ENCODE peak calls at places on chromosomes 11 and 22, in seven cellular contexts. O is kidney epithelial cell, Z is heart left ventricle, M is mammary epithelial cell, C is ovary, T is upper lobe of right lung, H is PC-3. X is an unnamed sample.

GRCh38 chr11:126430581-126431320 is 75.3 kb downstream of the ST3GAL4 start:
- DNase-seq in O (no peak), M (no peak), Z (no peak), C (no peak), T (no peak), H (peak), X (no peak)

GRCh38 chr22:19877626-19878339 is 23.1 kb upstream of the GNB1L start:
- DNase-seq in T (peak), C (peak), O (no peak), H (no peak), Z (no peak), M (no peak), X (no peak)

GRCh38 chr11:73399159-73400090 is 23.2 kb downstream of the RELT start:
- DNase-seq in M (no peak), Z (peak), H (no peak), T (peak), C (no peak), O (no peak), X (no peak)

GRCh38 chr11:13038366-13038765 is 29.2 kb downstream of the RASSF10 start:
- DNase-seq in H (peak), O (no peak), M (peak), C (no peak), Z (no peak), T (no peak), X (no peak)

GRCh38 chr11:68455485-68455884 is 5.1 kb upstream of the PPP6R3 start:
- DNase-seq in H (no peak), T (peak), O (no peak), C (no peak), M (no peak), Z (no peak), X (no peak)

GRCh38 chr22:40434745-40435144 is 64.4 kb downstream of the SGSM3 start:
- DNase-seq in Z (no peak), H (no peak), O (no peak), M (no peak), T (no peak), C (no peak), X (no peak)

GRCh38 chr11:64757549-64758329 is 2.0 kb downstream of the PYGM start:
- DNase-seq in Z (peak), M (no peak), C (no peak), T (peak), O (no peak), H (no peak), X (no peak)

GRCh38 chr11:59865031-59865430 is 1.3 kb downstream of the TCN1 start:
- DNase-seq in M (peak), Z (no peak), H (peak), O (peak), T (no peak), C (no peak), X (peak)

GRCh38 chr11:120134931-120135228 is 3.0 kb downstream of the TRIM29 start:
- DNase-seq in Z (no peak), O (no peak), T (peak), M (no peak), C (no peak), H (no peak), X (no peak)

GRCh38 chr11:103648670-103649400 is 387.6 kb upstream of the DDI1 start:
- DNase-seq in H (no peak), C (no peak), M (peak), O (no peak), T (no peak), Z (no peak), X (no peak)

GRCh38 chr11:40166892-40167291 is 1292.6 kb downstream of the LRRC4C start:
- DNase-seq in M (no peak), O (no peak), C (no peak), Z (no peak), T (no peak), H (peak), X (no peak)

GRCh38 chr22:30930228-30930627 is 38.3 kb downstream of the MORC2 start:
- DNase-seq in O (no peak), Z (no peak), M (no peak), T (no peak), H (no peak), C (no peak), X (no peak)

GRCh38 chr11:100562102-100562501 is 125.0 kb upstream of the ARHGAP42 start:
- DNase-seq in Z (no peak), M (peak), O (peak), T (no peak), C (no peak), H (peak), X (peak)

GRCh38 chr22:21641417-21641794 is 696 bp upstream of the SDF2L1 start:
- DNase-seq in M (peak), C (no peak), T (peak), H (peak), O (no peak), Z (peak), X (no peak)

GRCh38 chr11:121479355-121479754 is 26.6 kb upstream of the SORL1-AS1 start:
- DNase-seq in H (no peak), O (no peak), C (no peak), Z (no peak), M (no peak), T (no peak), X (no peak)

GRCh38 chr11:132977746-132978145 is 554.6 kb downstream of the OPCML start:
- DNase-seq in O (no peak), Z (no peak), M (no peak), T (no peak), C (no peak), H (no peak), X (no peak)

GRCh38 chr22:38412435-38413084 is 42.4 kb downstream of the KCNJ4 start:
- DNase-seq in Z (no peak), T (peak), H (no peak), M (no peak), C (peak), O (no peak), X (no peak)

GRCh38 chr11:43515090-43515489 is 156.4 kb downstream of the TTC17 start:
- DNase-seq in Z (no peak), M (no peak), H (no peak), T (no peak), O (no peak), C (no peak), X (no peak)

GRCh38 chr22:21661991-21662390 is 3.8 kb upstream of the PPIL2 start:
- DNase-seq in Z (no peak), H (no peak), O (no peak), M (no peak), T (no peak), C (no peak), X (no peak)

GRCh38 chr22:41271787-41272186 is 14.2 kb downstream of the RANGAP1 start:
- DNase-seq in Z (no peak), M (no peak), C (peak), O (no peak), H (no peak), T (no peak), X (no peak)

GRCh38 chr11:62431171-62431895 is 12.5 kb downstream of the SCGB1A1 start:
- DNase-seq in T (no peak), O (no peak), M (no peak), Z (no peak), H (peak), C (no peak), X (no peak)

GRCh38 chr11:108975641-108976071 is 310.8 kb downstream of the DDX10 start:
- DNase-seq in M (no peak), T (no peak), Z (peak), H (no peak), O (no peak), C (no peak), X (no peak)

GRCh38 chr11:85922367-85922766 is 67.2 kb downstream of the CCDC83 start:
- DNase-seq in H (no peak), T (no peak), C (no peak), Z (no peak), O (no peak), M (no peak), X (no peak)

GRCh38 chr11:128585498-128586238 is 1.7 kb downstream of the ETS1 start:
- DNase-seq in M (no peak), H (no peak), Z (no peak), C (no peak), O (no peak), T (no peak), X (no peak)

GRCh38 chr22:25666308-25666707 is 75.7 kb upstream of the MYO18B start:
- DNase-seq in C (peak), M (no peak), Z (peak), T (peak), H (no peak), O (no peak), X (no peak)

GRCh38 chr11:108222686-108223448 is at the start of gene ATM:
- DNase-seq in Z (peak), H (peak), C (peak), O (peak), T (peak), M (peak), X (peak)

GRCh38 chr11:29124436-29124835 is 892.4 kb downstream of the KCNA4 start:
- DNase-seq in C (no peak), T (no peak), H (no peak), Z (no peak), M (no peak), O (no peak), X (no peak)

GRCh38 chr11:65856689-65857499 is 1.1 kb downstream of the CFL1 start:
- DNase-seq in Z (peak), H (peak), M (peak), T (peak), C (peak), O (no peak), X (no peak)

GRCh38 chr11:70090989-70091388 is 12.9 kb downstream of the ANO1 start:
- DNase-seq in O (no peak), Z (peak), T (no peak), H (no peak), C (no peak), M (no peak), X (no peak)

GRCh38 chr22:29245626-29246385 is 22.0 kb downstream of the RHBDD3 start:
- DNase-seq in M (peak), Z (peak), C (peak), H (peak), T (peak), O (no peak), X (peak)

GRCh38 chr11:17256512-17256911 is 20.0 kb upstream of the NUCB2 start:
- DNase-seq in Z (no peak), M (peak), T (no peak), H (peak), C (no peak), O (no peak), X (no peak)

GRCh38 chr11:27497284-27497866 is 9.2 kb downstream of the LIN7C start:
- DNase-seq in M (peak), O (no peak), Z (no peak), T (no peak), C (no peak), H (peak), X (peak)

GRCh38 chr22:40428796-40429195 is 58.4 kb downstream of the SGSM3 start:
- DNase-seq in H (no peak), T (no peak), C (no peak), Z (no peak), O (no peak), M (no peak), X (no peak)

GRCh38 chr22:47987885-47988515 is 1225.5 kb downstream of the TBC1D22A start:
- DNase-seq in T (no peak), M (no peak), C (no peak), O (no peak), Z (no peak), H (no peak), X (no peak)

DNA sequence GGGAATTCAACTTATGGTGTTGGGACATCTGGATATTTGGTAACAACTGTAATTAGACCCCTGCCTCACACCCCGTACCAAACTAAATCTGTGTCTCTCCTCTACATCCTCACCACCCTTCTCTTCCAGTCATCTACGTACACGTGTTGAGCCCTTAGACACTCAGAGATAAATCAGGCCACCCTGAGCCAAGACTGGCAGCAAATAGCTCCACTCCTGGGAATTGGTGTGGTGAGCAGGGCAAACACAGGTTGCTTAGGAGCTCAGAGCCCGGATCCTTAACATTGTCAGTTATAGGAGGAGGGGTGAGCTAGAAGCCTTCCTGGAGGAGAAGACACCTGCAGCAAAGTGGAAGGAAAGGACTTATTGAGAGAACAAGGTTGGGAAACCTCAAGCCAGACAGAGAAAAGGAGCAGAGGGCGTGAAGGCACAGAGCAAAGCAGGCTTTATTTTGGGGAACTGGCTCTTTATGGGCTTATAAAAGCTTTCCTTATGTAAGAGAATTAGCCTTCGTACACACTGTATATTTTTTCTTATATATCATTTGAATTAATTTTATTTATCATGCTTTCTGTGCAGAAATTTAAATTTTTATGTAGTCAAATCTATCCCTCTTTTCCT is 36.9 kb upstream of the KLHL35 start:
- DNase-seq in T (no peak), C (no peak), H (no peak), Z (no peak), M (no peak), O (no peak), X (no peak)
- TF ChIP-seq CTCF in T (no peak), C (no peak), H (no peak), Z (no peak), M (no peak), O (no peak), X (no peak)

DNA sequence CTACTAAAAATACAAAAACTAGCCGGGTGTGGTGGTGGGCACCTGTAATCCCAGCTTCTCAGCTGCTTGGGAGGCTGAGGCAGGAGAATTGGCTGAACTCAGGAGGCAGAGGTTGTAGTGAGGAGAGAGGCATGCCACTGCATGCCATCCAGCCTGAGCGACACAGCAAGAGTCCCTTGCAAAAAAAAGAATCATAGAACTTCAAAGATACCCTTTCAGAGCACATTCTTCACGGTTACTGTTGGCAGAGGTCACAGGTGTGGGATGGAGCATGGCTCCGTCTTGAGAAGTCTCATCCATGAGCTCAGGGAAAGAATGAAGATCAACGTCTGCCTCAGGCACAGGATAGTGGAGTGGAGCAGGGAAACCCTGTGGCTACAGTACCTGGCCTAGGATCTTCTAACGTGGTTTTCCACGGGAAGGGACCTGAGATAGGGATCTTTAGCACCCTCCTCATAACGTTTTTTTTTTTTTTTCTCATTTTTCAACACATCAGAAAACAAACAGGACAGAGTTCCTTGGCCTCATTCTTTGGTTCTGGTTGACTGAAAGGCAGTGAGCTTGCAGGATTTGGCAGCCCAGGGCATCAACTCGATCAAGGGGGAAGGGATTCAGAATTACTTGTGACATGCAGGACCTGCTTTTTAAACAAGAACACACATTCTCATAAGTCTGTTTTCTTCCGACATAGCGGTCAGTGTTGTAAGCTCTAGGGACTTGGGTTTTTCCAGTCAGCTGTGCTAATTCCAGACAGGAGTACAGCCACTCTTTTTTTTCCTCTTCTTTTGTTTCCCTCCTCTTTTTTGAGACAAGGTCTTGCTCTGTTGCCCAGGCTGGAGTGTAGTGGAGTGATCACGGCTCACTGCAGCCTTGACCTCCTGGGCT is 22.8 kb downstream of the F2 start:
- DNase-seq in Z (no peak), C (no peak), H (no peak), O (no peak), T (no peak), M (no peak), X (no peak)
- H3K4me3 ChIP-seq in Z (no peak), C (no peak), H (no peak), O (no peak), T (no peak), M (no peak), X (no peak)

DNA sequence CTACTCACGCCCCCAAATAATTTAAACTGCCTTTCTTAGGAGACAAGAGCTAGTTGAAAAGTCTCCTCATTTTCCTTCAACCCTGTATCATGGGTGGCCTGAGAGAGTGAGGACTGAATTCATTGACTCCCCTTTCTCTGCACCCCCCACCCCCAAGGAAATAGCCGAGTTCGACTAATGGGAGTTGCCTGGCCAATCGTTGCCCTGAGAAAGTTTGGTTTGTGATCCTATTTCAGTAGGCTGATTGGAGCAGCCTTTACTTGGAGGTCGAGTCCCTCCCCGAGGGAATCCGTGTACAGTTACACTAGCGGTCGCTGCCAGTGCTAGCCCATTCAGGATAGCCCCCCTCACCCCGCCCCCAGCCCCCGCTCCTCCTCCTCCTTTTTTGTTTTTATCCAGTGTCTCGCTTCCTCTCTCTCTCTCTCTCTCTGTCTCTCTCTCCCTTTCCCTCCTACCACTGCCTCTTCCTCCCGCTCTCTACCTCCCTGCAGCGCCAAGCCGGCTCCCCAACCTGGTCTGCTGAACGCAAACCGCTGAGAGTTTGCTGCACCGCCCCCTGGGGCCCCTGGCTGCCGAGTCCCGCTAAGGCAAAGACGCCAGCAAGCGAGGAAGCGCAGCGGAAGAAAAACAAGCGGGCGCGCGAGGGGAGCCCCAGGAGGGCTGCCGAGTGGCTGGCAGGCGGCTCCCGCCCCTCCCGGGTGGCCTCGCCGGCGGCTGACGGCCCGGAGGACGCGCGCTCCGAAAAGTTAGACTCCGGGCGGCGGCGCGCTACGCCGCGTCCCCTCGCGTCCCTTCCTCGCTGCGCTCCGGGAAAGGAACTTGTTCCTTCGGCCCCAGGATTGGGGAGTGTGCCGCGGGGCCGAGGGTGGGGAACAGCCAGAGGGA is at the start of gene GRAMD1B:
- DNase-seq in T (peak), O (no peak), H (peak), C (peak), Z (peak), M (no peak), X (peak)
- TF ChIP-seq CTCF in T (peak), O (peak), H (peak), C (no peak), Z (peak), M (no peak), X (peak)

DNA sequence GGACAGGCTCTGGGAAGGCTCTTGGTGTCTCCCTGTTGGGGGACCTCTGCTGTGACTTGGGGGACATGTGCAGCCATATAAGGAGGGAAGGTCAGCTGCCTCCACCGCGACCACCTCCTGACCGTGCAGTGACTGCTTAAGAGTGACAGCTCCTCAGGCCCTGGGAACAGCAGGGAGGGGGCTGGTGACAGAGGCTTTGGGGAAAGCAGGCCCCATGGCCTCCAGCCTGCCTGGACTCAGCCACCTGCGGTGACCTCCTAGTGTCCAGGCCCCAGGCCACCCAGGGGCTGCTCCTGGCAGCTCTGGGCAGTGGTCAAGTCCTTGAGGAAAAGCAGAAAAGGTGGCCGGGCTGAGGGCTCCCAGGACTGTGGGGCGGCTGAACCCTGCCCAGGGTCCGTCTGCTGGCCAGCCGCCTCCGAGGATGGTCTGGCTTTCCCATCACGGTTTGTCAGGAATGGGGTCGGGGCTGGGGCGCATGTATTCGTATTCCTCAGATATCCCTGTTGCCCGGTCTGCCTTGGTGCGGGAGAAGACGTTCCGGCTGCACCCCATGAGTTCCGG is 96.8 kb downstream of the WNT7B start:
- DNase-seq in H (no peak), M (no peak), C (no peak), Z (peak), O (no peak), T (peak), X (no peak)
- H3K4me3 ChIP-seq in H (no peak), M (no peak), C (no peak), Z (no peak), O (no peak), T (no peak), X (peak)

DNA sequence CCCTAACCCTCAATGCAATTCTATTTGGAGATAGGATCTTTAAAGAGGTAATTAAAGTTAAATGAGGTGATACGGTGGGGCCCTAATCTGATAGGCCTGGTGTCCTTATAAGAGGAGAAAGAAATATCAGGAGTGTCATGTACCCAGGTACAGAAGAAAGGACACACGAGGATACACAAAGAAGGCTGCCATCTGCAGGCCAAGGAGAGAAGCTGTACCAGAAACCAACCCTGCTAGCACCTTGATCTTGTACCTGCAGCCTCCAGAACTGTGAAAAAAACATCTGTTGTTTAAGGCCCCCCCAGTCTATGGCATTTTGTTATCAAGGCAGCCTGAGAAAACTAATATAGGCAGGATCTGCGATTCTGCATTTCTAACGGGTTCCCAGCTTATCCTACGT is 44.2 kb downstream of the FBXO7 start:
- DNase-seq in C (no peak), Z (no peak), H (peak), O (no peak), T (no peak), M (no peak), X (no peak)
- TF ChIP-seq CTCF in C (no peak), Z (no peak), H (peak), O (peak), T (peak), M (peak), X (peak)